ENCODE peak calls at places on chromosomes 11 and 22, in four cellular contexts. I, M, D and W are unnamed samples.

GRCh38 chr11:10398525-10398924 is 56.5 kb upstream of the AMPD3 start:
- DNase-seq in I (no peak), M (no peak), D (peak), W (no peak)

GRCh38 chr11:15893080-15893492 is 463.3 kb downstream of the SOX6 start:
- DNase-seq in I (peak), M (no peak), D (no peak), W (no peak)

GRCh38 chr22:48754611-48755331 is 1072.9 kb downstream of the BRD1 start:
- DNase-seq in I (no peak), M (no peak), D (no peak), W (no peak)

GRCh38 chr11:7673724-7674434 is 579 bp upstream of the CYB5R2 start:
- DNase-seq in I (no peak), M (peak), D (peak), W (peak)

GRCh38 chr22:21582801-21583740 is 15.6 kb downstream of the UBE2L3 start:
- DNase-seq in I (no peak), M (no peak), D (no peak), W (no peak)

GRCh38 chr11:1946812-1947480 is at the start of gene MRPL23:
- DNase-seq in I (no peak), M (no peak), D (no peak), W (no peak)

GRCh38 chr11:7484645-7485044 is 661 bp upstream of the OLFML1 start:
- DNase-seq in I (no peak), M (no peak), D (no peak), W (no peak)

GRCh38 chr11:57779275-57779674 is 17.7 kb downstream of the CTNND1 start:
- DNase-seq in I (peak), M (no peak), D (peak), W (no peak)

GRCh38 chr11:117523680-117524079 is 196.0 kb downstream of the CEP164 start:
- DNase-seq in I (peak), M (no peak), D (no peak), W (no peak)

GRCh38 chr22:33438273-33438672 is 380.1 kb upstream of the SYN3 start:
- DNase-seq in I (peak), M (no peak), D (no peak), W (peak)

GRCh38 chr22:19107730-19108074 is 14.5 kb downstream of the DGCR2 start:
- DNase-seq in I (no peak), M (no peak), D (no peak), W (no peak)

GRCh38 chr11:35892166-35892565 is 51.7 kb upstream of the LDLRAD3 start:
- DNase-seq in I (no peak), M (no peak), D (no peak), W (no peak)

GRCh38 chr11:94583885-94584500 is 16.8 kb downstream of the PIWIL4 start:
- DNase-seq in I (peak), M (no peak), D (no peak), W (no peak)
- TF ChIP-seq POLR2A in I (no peak), M (no peak), D (no peak), W (no peak)

GRCh38 chr22:38981005-38981658 is 1.0 kb upstream of the APOBEC3B start:
- DNase-seq in I (peak), M (peak), D (no peak), W (peak)
- TF ChIP-seq CTCF in I (peak), M (peak), D (no peak), W (no peak)

GRCh38 chr11:119691020-119691666 is 37.9 kb downstream of the NECTIN1 start:
- DNase-seq in I (no peak), M (no peak), D (no peak), W (no peak)
- H3K4me3 ChIP-seq in I (no peak), M (no peak), D (no peak), W (no peak)

GRCh38 chr22:46860562-46860961 is 98.1 kb downstream of the TBC1D22A start:
- DNase-seq in I (no peak), M (no peak), D (no peak), W (no peak)
- TF ChIP-seq POLR2A in I (no peak), M (no peak), D (no peak), W (no peak)

GRCh38 chr11:68651985-68652682 is 32.2 kb upstream of the GAL start:
- DNase-seq in I (no peak), M (no peak), D (no peak), W (no peak)

GRCh38 chr11:68650801-68651200 is 33.5 kb upstream of the GAL start:
- DNase-seq in I (no peak), M (no peak), D (no peak), W (no peak)

GRCh38 chr11:68649851-68650555 is 34.3 kb upstream of the GAL start:
- DNase-seq in I (no peak), M (no peak), D (no peak), W (no peak)

GRCh38 chr11:68652683-68653156 is 31.6 kb upstream of the GAL start:
- DNase-seq in I (no peak), M (no peak), D (no peak), W (no peak)

GRCh38 chr11:68651208-68651984 is 32.9 kb upstream of the GAL start:
- DNase-seq in I (peak), M (no peak), D (no peak), W (no peak)
- TF ChIP-seq CTCF in I (no peak), M (no peak), D (no peak), W (no peak)

GRCh38 chr11:65210361-65210731 is 28.6 kb downstream of the CAPN1 start:
- DNase-seq in I (no peak), M (no peak), D (no peak), W (no peak)

GRCh38 chr11:65208785-65209710 is 27.3 kb downstream of the CAPN1 start:
- DNase-seq in I (no peak), M (no peak), D (no peak), W (no peak)

GRCh38 chr11:65211293-65212105 is 29.8 kb downstream of the CAPN1 start:
- DNase-seq in I (no peak), M (no peak), D (no peak), W (no peak)

GRCh38 chr11:65210748-65211147 is 29.0 kb downstream of the CAPN1 start:
- DNase-seq in I (no peak), M (no peak), D (no peak), W (no peak)

GRCh38 chr11:65209711-65210360 is 28.1 kb downstream of the CAPN1 start:
- DNase-seq in I (no peak), M (no peak), D (no peak), W (no peak)
- H3K4me3 ChIP-seq in I (no peak), M (no peak), D (no peak), W (no peak)

GRCh38 chr11:34630544-34630943 is 9.7 kb downstream of the EHF start:
- DNase-seq in I (no peak), M (no peak), D (no peak), W (no peak)

GRCh38 chr11:34631297-34631696 is 10.4 kb downstream of the EHF start:
- DNase-seq in I (no peak), M (no peak), D (no peak), W (no peak)

GRCh38 chr11:34633640-34633989 is 12.7 kb downstream of the EHF start:
- DNase-seq in I (no peak), M (no peak), D (no peak), W (no peak)

GRCh38 chr11:34631737-34632104 is 10.8 kb downstream of the EHF start:
- DNase-seq in I (no peak), M (no peak), D (no peak), W (no peak)

DNA sequence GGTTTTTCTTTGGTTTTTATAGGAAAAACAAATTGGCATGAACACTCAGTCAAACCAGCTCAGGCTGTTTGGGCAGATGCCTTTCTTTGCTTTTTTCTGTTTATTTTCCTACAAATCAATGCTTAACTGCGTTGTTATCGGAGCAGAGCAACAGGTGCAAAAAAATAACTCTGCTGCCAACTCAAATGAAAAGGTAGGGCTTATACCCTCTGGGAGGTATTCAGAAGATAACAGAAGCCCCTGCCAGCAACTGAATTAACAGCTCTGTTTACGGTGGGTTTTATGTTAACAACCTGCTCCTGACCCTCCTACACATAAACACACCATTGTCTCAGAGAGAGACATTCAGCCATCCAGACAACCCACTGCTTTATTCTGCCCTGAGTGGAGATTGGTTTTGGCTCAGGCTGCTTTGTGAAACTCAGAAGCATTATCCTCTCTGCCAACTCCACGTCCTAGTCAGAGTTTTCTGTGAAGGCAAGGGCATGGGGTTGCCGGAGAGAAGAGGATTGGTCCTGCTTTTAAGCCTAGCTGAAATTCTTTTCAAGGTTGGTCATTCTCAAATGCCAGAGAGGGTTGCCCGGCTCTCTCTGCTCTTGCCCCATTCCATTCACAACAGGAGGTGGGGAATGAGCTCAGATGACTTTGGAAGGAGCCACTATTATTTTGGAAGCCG is 11.3 kb downstream of the EHF start:
- DNase-seq in I (no peak), M (no peak), D (no peak), W (no peak)
- TF ChIP-seq POLR2A in I (no peak), M (no peak), D (no peak), W (no peak)